ENCODE peak calls at places on chromosome 15, in six cellular contexts. G is lower lobe of right lung; U is breast epithelium; R is neural progenitor cell; P is Peyer's patch; Q is CD4-positive, CD25-positive, alpha-beta regulatory T cell. X is an unnamed sample.

GRCh38 chr15:58369261-58369699 is 62.5 kb upstream of the LIPC start:
- DNase-seq in G (no peak), U (no peak), R (no peak), P (no peak), Q (no peak), X (no peak)

GRCh38 chr15:65584241-65584640 is 26.7 kb downstream of the INTS14 start:
- DNase-seq in G (no peak), U (no peak), R (no peak), P (no peak), Q (no peak), X (no peak)

GRCh38 chr15:71780349-71780976 is 29.9 kb upstream of the NR2E3 start:
- DNase-seq in G (no peak), U (no peak), R (peak; percentile 80), P (no peak), Q (peak; percentile 11), X (peak; percentile 62)

GRCh38 chr15:58247803-58248503 is 109.8 kb downstream of the AQP9 start:
- DNase-seq in G (peak; percentile 91), U (no peak), R (no peak), P (no peak), Q (no peak), X (no peak)

GRCh38 chr15:43748376-43748775 is 2.1 kb downstream of the PDIA3 start:
- DNase-seq in G (no peak), U (no peak), R (no peak), P (no peak), Q (no peak), X (no peak)

GRCh38 chr15:55589297-55589696 is 1.2 kb upstream of the PYGO1 start:
- DNase-seq in G (no peak), U (no peak), R (no peak), P (no peak), Q (no peak), X (peak; percentile 78)

GRCh38 chr15:52857937-52858336 is 67.8 kb upstream of the ONECUT1 start:
- DNase-seq in G (no peak), U (no peak), R (no peak), P (no peak), Q (no peak), X (no peak)

GRCh38 chr15:27866505-27867165 is 232.5 kb downstream of the OCA2 start:
- DNase-seq in G (no peak), U (no peak), R (no peak), P (no peak), Q (no peak), X (no peak)

GRCh38 chr15:58069008-58069407 is 3.5 kb upstream of the ALDH1A2 start:
- DNase-seq in G (no peak), U (no peak), R (no peak), P (no peak), Q (no peak), X (no peak)

GRCh38 chr15:55627730-55628368 is 39.7 kb upstream of the PYGO1 start:
- DNase-seq in G (no peak), U (no peak), R (no peak), P (no peak), Q (no peak), X (peak; percentile 27)

GRCh38 chr15:83653639-83654378 is at the start of gene ADAMTSL3:
- DNase-seq in G (peak; percentile 81), U (peak; percentile 73), R (peak; percentile 93), P (peak; percentile 66), Q (no peak), X (no peak)

GRCh38 chr15:88233921-88234320 is 22.6 kb downstream of the NTRK3 start:
- DNase-seq in G (no peak), U (no peak), R (no peak), P (no peak), Q (no peak), X (no peak)

GRCh38 chr15:69380100-69380725 is 33.9 kb upstream of the KIF23 start:
- DNase-seq in G (no peak), U (no peak), R (peak; percentile 41), P (no peak), Q (no peak), X (no peak)

GRCh38 chr15:87082576-87082975 is 1002.9 kb downstream of the AGBL1 start:
- DNase-seq in G (no peak), U (no peak), R (no peak), P (no peak), Q (no peak), X (no peak)

GRCh38 chr15:101388046-101388445 is 93.0 kb upstream of the SNRPA1 start:
- DNase-seq in G (no peak), U (no peak), R (no peak), P (no peak), Q (no peak), X (no peak)

GRCh38 chr15:76293361-76293760 is 17.9 kb downstream of the ETFA start:
- DNase-seq in G (no peak), U (no peak), R (no peak), P (no peak), Q (no peak), X (no peak)

GRCh38 chr15:31133890-31134289 is 32.4 kb upstream of the TRPM1 start:
- DNase-seq in G (no peak), U (no peak), R (no peak), P (no peak), Q (no peak), X (no peak)

GRCh38 chr15:83700082-83700481 is 46.2 kb downstream of the ADAMTSL3 start:
- DNase-seq in G (no peak), U (no peak), R (no peak), P (no peak), Q (no peak), X (no peak)

GRCh38 chr15:82968066-82968465 is 15.5 kb upstream of the HOMER2 start:
- DNase-seq in G (no peak), U (no peak), R (no peak), P (no peak), Q (no peak), X (no peak)

GRCh38 chr15:99029358-99029871 is 21.8 kb upstream of the PGPEP1L start:
- DNase-seq in G (no peak), U (no peak), R (no peak), P (no peak), Q (no peak), X (peak; percentile 19)

GRCh38 chr15:44188810-44189209 is 6.3 kb downstream of the FRMD5 start:
- DNase-seq in G (no peak), U (no peak), R (no peak), P (no peak), Q (no peak), X (no peak)

GRCh38 chr15:49452595-49452994 is 29.6 kb downstream of the FGF7 start:
- DNase-seq in G (no peak), U (no peak), R (no peak), P (no peak), Q (no peak), X (no peak)
- H3K27ac ChIP-seq in G (no peak overlapping the region), U (no peak overlapping the region), R (no peak overlapping the region), P (no peak overlapping the region), Q (no peak overlapping the region), X (no peak overlapping the region)

DNA sequence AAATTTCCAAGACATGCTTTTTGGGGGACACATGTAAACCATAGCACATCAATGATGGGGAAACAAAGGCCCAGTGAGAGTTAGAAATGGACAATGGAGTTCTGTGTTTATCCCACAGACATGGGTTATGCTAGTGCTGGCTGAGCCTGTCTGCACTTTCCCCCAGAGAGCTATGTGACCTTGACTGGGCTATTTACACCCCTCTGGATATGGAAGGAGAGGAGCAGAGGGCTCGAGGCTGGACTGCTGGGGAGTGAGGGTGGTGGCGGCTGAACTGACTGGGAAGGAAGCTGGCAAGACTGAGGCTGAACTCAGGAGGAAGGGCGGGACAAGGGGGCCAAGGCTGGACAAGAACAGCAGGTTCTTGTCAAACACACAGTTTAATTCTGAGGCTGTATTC is 10.7 kb upstream of the INSYN1 start:
- DNase-seq in G (peak; percentile 37), U (no peak), R (no peak), P (no peak), Q (no peak), X (no peak)
- H3K27me3 ChIP-seq in G (peaks cover 4% of the 10 kb centered on the region), U (no peaks in the 10 kb centered on the region), R (peaks cover 15% of the 10 kb centered on the region), P (no peaks in the 10 kb centered on the region), Q (peaks cover 10% of the 10 kb centered on the region), X (peaks cover 10% of the 10 kb centered on the region)

GRCh38 chr15:60000824-60001641 is 3.1 kb upstream of the FOXB1 start:
- DNase-seq in G (no peak), U (no peak), R (peak; percentile 60), P (no peak), Q (no peak), X (no peak)
- H3K4me3 ChIP-seq in G (no peak overlapping the region), U (no peak overlapping the region), R (peak overlapping the region; percentile 69), P (no peak overlapping the region), Q (no peak overlapping the region), X (peak overlapping the region; percentile 54)

DNA sequence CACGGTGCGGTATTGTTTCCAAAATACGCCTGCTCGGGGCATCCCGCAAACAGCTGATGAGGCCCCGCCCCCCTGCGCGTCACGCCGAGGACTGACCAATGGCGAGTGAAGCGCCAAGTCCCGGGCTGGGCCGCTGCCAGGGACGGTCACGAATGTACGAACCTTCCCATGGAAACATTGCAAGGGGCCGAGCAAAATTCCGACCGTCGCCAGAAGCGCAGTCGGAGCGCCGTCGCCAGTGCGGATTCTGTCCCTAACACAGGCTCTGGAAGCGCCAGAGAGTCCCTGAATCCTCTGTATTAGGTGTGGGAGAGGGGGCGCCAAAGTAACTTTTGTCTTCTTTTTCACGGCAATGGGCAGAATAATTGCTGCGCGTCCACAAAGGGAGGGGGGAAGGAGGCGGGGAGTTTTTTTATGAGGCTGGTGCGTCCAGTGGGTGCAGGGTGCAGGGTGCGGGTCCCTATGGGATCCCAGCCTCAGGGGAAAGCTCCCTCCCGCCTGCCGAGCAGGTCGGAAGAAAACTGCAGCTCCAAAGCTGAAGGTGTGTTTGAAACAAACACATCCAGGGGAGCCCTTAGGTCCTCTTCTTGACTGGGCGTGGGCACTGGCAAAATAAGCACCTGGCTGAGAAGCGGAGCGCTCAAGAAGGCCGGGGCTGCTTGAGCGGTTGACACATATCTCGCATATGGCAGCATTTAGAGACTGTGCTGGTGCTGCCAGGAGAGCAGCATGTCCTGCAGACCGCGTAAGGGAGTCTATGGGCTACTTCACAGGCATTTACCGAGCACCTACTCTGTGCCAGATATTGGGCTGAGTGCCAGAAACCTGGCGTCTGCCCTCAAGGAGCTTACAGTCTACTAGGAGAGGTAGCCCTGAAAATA is at the start of gene BMF:
- DNase-seq in G (peak; percentile 100), U (peak; percentile 100), R (peak; percentile 100), P (peak; percentile 100), Q (peak; percentile 93), X (peak; percentile 99)
- H3K27ac ChIP-seq in G (peak within 1 kb of the TSS; percentile 90), U (peak within 1 kb of the TSS; percentile 91), R (no peak within 1 kb of the TSS), P (peak within 1 kb of the TSS; percentile 91), Q (peak within 1 kb of the TSS; percentile 9), X (peak within 1 kb of the TSS; percentile 48)

DNA sequence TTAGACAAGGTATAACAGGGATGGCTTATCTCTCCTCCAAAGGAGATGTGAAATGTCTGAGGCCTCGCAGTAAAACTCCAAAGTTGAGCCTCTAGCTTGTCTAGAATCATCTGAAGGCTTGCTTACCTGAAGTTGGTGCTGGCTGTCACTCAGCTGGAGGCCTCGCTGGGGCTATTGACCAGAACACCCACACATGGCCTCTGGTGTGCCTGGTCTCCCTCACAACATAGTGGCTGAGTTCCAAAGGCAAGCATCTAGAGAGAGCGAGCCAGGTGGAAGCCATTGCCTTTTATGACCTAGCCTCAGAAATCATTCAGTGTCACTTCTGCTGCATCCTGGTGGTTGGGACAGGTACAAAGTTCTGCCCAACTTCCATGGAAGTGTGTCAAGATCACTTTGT is 17.4 kb upstream of the RNU6-1 start:
- DNase-seq in G (no peak), U (no peak), R (no peak), P (no peak), Q (no peak), X (no peak)
- H3K27me3 ChIP-seq in G (no peaks in the 10 kb centered on the region), U (no peaks in the 10 kb centered on the region), R (no peaks in the 10 kb centered on the region), P (no peaks in the 10 kb centered on the region), Q (no peaks in the 10 kb centered on the region), X (no peaks in the 10 kb centered on the region)

DNA sequence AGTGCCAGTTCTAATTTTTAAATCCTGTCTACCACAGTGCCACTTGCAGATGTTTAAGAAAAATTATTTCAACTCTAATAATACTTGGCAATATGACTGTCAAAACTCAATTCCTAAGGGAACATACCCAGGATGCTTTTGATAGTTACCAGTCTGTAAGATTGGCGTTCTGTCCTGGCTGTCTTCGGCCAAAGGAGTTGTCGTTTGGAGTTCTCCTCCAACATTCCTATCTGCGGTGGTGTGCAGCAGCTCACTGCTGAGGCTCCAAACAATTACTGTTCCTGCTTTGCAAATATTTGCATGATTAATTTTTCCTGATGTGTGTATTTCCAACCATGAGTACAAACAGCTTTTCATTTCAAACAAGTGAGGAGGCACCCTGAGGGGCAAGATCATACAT is 330.8 kb upstream of the DPH6 start:
- DNase-seq in G (no peak), U (no peak), R (no peak), P (no peak), Q (no peak), X (no peak)
- H3K4me3 ChIP-seq in G (no peak overlapping the region), U (no peak overlapping the region), R (no peak overlapping the region), P (no peak overlapping the region), Q (no peak overlapping the region), X (no peak overlapping the region)